ENCODE peak calls at places on chromosomes 13 and 19, in seven cellular contexts. X is neuronal stem cell, L is IMR-90, U is mesendoderm, V is H1, Y is mesenchymal stem cell, I is trophoblast cell. F is an unnamed sample. For H3K79me1, the result is how much of the 10 kb centered on the place peaks cover.

GRCh38 chr13:102402292-102402691 is 444 bp upstream of the FGF14 start:
- DNase-seq in X (peak), L (peak), I (no peak), Y (peak), V (peak), U (peak), F (peak)

GRCh38 chr13:32246468-32246867 is 68.7 kb downstream of the ZAR1L start:
- DNase-seq in L (peak), V (peak), Y (peak), I (peak), X (peak), U (peak), F (peak)

GRCh38 chr13:53778937-53779336 is 750.3 kb downstream of the OLFM4 start:
- DNase-seq in I (peak), Y (no peak), U (peak), V (no peak), X (no peak), L (no peak), F (no peak)

GRCh38 chr13:46554971-46555370 is 2.0 kb downstream of the LRCH1 start:
- DNase-seq in L (peak), V (no peak), I (no peak), Y (peak), X (no peak), U (no peak), F (no peak)

GRCh38 chr13:104641309-104641708 is 1575.1 kb upstream of the SLC10A2 start:
- DNase-seq in Y (peak), I (peak), V (no peak), L (peak), X (no peak), U (no peak), F (no peak)

GRCh38 chr13:113425931-113426590 is 27.2 kb downstream of the ADPRHL1 start:
- DNase-seq in X (no peak), V (no peak), U (no peak), I (no peak), L (no peak), Y (no peak), F (no peak)

GRCh38 chr19:12792048-12792852 is 964 bp downstream of the JUNB start:
- DNase-seq in Y (peak), L (peak), I (peak), V (peak), X (no peak), U (peak), F (peak)

GRCh38 chr19:31280266-31281006 is 68.8 kb downstream of the TSHZ3 start:
- DNase-seq in I (no peak), Y (no peak), L (no peak), X (no peak), U (no peak), V (no peak), F (no peak)

GRCh38 chr13:66532146-66532545 is 698.0 kb downstream of the PCDH9 start:
- DNase-seq in X (no peak), I (no peak), U (no peak), Y (peak), V (no peak), L (peak), F (no peak)

GRCh38 chr13:48494874-48495273 is 38.0 kb downstream of the RCBTB2 start:
- DNase-seq in X (no peak), V (no peak), U (no peak), I (no peak), Y (no peak), L (no peak), F (no peak)

GRCh38 chr13:44050450-44051063 is 170.9 kb downstream of the LACC1 start:
- DNase-seq in Y (peak), I (peak), L (peak), U (no peak), X (no peak), V (no peak), F (no peak)

GRCh38 chr13:76894401-76895110 is 8.4 kb upstream of the KCTD12 start:
- DNase-seq in X (no peak), I (peak), L (no peak), V (no peak), Y (no peak), U (no peak), F (no peak)
- H3K79me1 ChIP-seq in X (under half), I (under half), L (under half), V (under half), Y (under half), U (under half), F (under half)

GRCh38 chr13:109416001-109416400 is 370.4 kb downstream of the IRS2 start:
- DNase-seq in V (no peak), Y (no peak), X (no peak), I (no peak), L (no peak), U (no peak), F (no peak)

GRCh38 chr13:109408596-109409382 is 377.6 kb downstream of the IRS2 start:
- DNase-seq in L (no peak), X (no peak), Y (no peak), V (no peak), U (no peak), I (peak), F (no peak)

GRCh38 chr13:109415057-109415456 is 371.3 kb downstream of the IRS2 start:
- DNase-seq in Y (no peak), X (no peak), I (no peak), L (no peak), U (no peak), V (no peak), F (no peak)

GRCh38 chr13:109412232-109412935 is 374.0 kb downstream of the IRS2 start:
- DNase-seq in X (peak), U (peak), V (peak), Y (peak), I (peak), L (peak), F (peak)

DNA sequence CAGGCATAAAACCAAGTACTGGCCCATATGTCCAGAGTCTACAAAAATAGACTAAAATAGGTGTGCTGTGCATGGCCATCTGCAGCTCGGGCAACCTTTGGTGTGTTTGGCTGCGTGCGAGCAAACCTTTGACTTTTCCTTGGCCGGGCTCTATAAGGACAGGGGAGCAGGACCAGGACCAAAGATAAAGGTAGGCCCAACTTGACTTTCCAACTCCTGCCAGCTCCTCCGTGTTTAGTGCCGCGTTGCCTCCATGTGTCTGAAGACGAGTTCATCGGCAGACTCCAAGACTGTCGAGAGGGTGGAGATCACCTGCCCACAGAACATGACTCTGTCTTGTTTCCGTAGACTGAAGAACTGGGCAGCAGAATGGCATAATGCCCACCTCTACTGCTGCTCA is 375.5 kb downstream of the IRS2 start:
- DNase-seq in V (no peak), X (no peak), U (no peak), L (no peak), Y (no peak), I (no peak), F (no peak)
- H3K79me1 ChIP-seq in V (under half), X (under half), U (under half), L (under half), Y (under half), I (under half), F (under half)

DNA sequence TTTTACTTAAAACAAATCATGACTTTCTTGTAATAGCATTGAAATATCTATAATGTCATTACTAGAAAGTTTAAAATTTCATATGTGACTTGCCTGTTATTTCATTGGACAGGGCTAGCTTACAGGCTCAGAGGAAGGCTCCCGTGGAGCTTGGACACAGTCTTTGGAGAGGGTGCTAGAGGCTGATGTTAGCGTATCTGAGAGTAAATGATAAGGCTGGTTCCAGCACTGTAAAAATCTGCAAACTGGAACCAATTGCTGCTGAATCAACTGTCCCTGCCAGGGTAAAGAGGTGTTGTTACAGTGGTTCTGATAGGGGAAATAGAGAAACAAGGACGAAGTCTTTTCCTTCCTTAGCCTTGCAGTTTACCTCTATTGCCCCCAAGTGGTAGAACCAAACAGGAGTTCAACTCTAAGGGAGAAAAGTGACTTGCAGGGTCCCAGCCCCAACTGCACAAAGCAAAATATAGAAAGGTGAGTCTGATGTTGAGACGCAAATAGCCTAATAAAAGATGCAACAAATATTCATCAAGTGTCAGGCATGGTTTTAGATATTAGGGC is 901.7 kb downstream of the DIAPH3 start:
- DNase-seq in L (peak), I (peak), X (no peak), V (peak), U (peak), Y (no peak), F (peak)
- H3K79me1 ChIP-seq in L (under half), I (under half), X (under half), V (under half), U (under half), Y (under half), F (under half)

GRCh38 chr13:33508060-33508459 is 222.5 kb upstream of the STARD13 start:
- DNase-seq in Y (no peak), X (no peak), U (no peak), I (peak), V (no peak), L (no peak), F (no peak)
- H3K79me1 ChIP-seq in Y (under half), X (under half), U (under half), I (under half), V (under half), L (under half), F (under half)

GRCh38 chr13:40169476-40169875 is 497.0 kb downstream of the FOXO1 start:
- DNase-seq in U (no peak), X (no peak), I (no peak), L (no peak), Y (no peak), V (no peak), F (no peak)
- H3K79me1 ChIP-seq in U (under half), X (under half), I (under half), L (under half), Y (under half), V (under half), F (under half)

GRCh38 chr13:65488606-65489005 is 1741.5 kb downstream of the PCDH9 start:
- DNase-seq in L (no peak), V (no peak), Y (no peak), U (peak), I (no peak), X (no peak), F (no peak)
- H3K79me1 ChIP-seq in L (under half), V (under half), Y (under half), U (under half), I (under half), X (under half), F (under half)

GRCh38 chr19:43779147-43779819 is 1.5 kb downstream of the KCNN4 start:
- DNase-seq in Y (no peak), U (no peak), L (no peak), I (no peak), X (no peak), V (no peak), F (no peak)
- H3K79me1 ChIP-seq in Y (under half), U (under half), L (under half), I (under half), X (under half), V (under half), F (under half)